ENCODE peak calls at places on chromosome 2, in four cellular contexts. I is esophagus squamous epithelium, L is AG04450, D is endodermal cell. V is an unnamed sample.

GRCh38 chr2:228355897-228356296 is 174.4 kb upstream of the SPHKAP start:
- DNase-seq in I (no peak), L (no peak), D (no peak), V (no peak)

GRCh38 chr2:232042911-232043564 is 81.5 kb downstream of the DIS3L2 start:
- DNase-seq in I (no peak), L (no peak), D (no peak), V (no peak)

GRCh38 chr2:197266477-197266876 is 44.1 kb downstream of the ANKRD44 start:
- DNase-seq in I (no peak), L (no peak), D (no peak), V (no peak)

GRCh38 chr2:108968619-108969018 is 20.4 kb downstream of the EDAR start:
- DNase-seq in I (no peak), L (no peak), D (no peak), V (no peak)

GRCh38 chr2:56313541-56313940 is 129.8 kb downstream of the CCDC85A start:
- DNase-seq in I (no peak), L (no peak), D (no peak), V (no peak)

GRCh38 chr2:48356701-48357322 is 173.1 kb upstream of the STON1 start:
- DNase-seq in I (no peak), L (peak; percentile 8), D (no peak), V (no peak)

GRCh38 chr2:109675666-109676345 is 61.6 kb downstream of the SOWAHC start:
- DNase-seq in I (no peak), L (no peak), D (no peak), V (no peak)

GRCh38 chr2:29082804-29083495 is 8.6 kb upstream of the PCARE start:
- DNase-seq in I (no peak), L (no peak), D (no peak), V (no peak)

GRCh38 chr2:144156736-144157645 is 362.9 kb downstream of the ZEB2 start:
- DNase-seq in I (no peak), L (no peak), D (no peak), V (no peak)

GRCh38 chr2:24022975-24023575 is 13.2 kb downstream of the MFSD2B start:
- DNase-seq in I (no peak), L (no peak), D (no peak), V (no peak)

GRCh38 chr2:133774675-133775005 is 206.4 kb upstream of the NCKAP5 start:
- DNase-seq in I (no peak), L (no peak), D (no peak), V (no peak)

GRCh38 chr2:133253793-133254192 is 314.5 kb downstream of the NCKAP5 start:
- DNase-seq in I (no peak), L (no peak), D (no peak), V (no peak)

GRCh38 chr2:147792966-147793617 is 51.7 kb upstream of the ACVR2A start:
- DNase-seq in I (no peak), L (no peak), D (no peak), V (no peak)

GRCh38 chr2:102618452-102619413 is 620 bp upstream of the SLC9A2 start:
- DNase-seq in I (no peak), L (no peak), D (peak; percentile 78), V (no peak)

GRCh38 chr2:20224716-20225293 is at the start of gene SDC1:
- DNase-seq in I (no peak), L (no peak), D (peak; percentile 90), V (no peak)

GRCh38 chr2:178280261-178280852 is 86.0 kb downstream of the OSBPL6 start:
- DNase-seq in I (no peak), L (no peak), D (no peak), V (no peak)

GRCh38 chr2:203650860-203651613 is 55.4 kb upstream of the CD28 start:
- DNase-seq in I (no peak), L (no peak), D (no peak), V (no peak)

GRCh38 chr2:72770879-72771461 is 54.9 kb downstream of the EXOC6B start:
- DNase-seq in I (no peak), L (peak; percentile 48), D (peak; percentile 74), V (peak; percentile 11)

GRCh38 chr2:12340164-12340563 is 376.6 kb upstream of the TRIB2 start:
- DNase-seq in I (no peak), L (peak; percentile 46), D (no peak), V (no peak)

GRCh38 chr2:1744151-1744445 is 217 bp downstream of the PXDN start:
- DNase-seq in I (no peak), L (no peak), D (peak; percentile 87), V (no peak)

GRCh38 chr2:239818086-239818485 is 207.1 kb downstream of the NDUFA10 start:
- DNase-seq in I (no peak), L (no peak), D (no peak), V (no peak)

GRCh38 chr2:206323486-206323885 is 49.0 kb downstream of the ZDBF2 start:
- DNase-seq in I (no peak), L (no peak), D (peak; percentile 70), V (no peak)

GRCh38 chr2:169081551-169081950 is 12.2 kb downstream of the DHRS9 start:
- DNase-seq in I (no peak), L (no peak), D (no peak), V (no peak)

GRCh38 chr2:229980440-229981184 is 58.3 kb downstream of the FBXO36 start:
- DNase-seq in I (no peak), L (peak; percentile 26), D (peak; percentile 81), V (no peak)

GRCh38 chr2:130316596-130316995 is 26.1 kb upstream of the IMP4 start:
- DNase-seq in I (no peak), L (no peak), D (no peak), V (no peak)

GRCh38 chr2:214504599-214505376 is 93.9 kb downstream of the VWC2L start:
- DNase-seq in I (no peak), L (no peak), D (no peak), V (no peak)

GRCh38 chr2:218536804-218537494 is 31.2 kb downstream of the USP37 start:
- DNase-seq in I (no peak), L (no peak), D (no peak), V (no peak)

GRCh38 chr2:48849770-48850169 is 94.2 kb upstream of the LHCGR start:
- DNase-seq in I (no peak), L (peak; percentile 58), D (no peak), V (no peak)

GRCh38 chr2:236163483-236164200 is 4.5 kb downstream of the GBX2 start:
- DNase-seq in I (no peak), L (no peak), D (peak; percentile 77), V (no peak)

GRCh38 chr2:54227798-54228197 is 28.2 kb downstream of the TSPYL6 start:
- DNase-seq in I (no peak), L (no peak), D (no peak), V (no peak)

GRCh38 chr2:171225302-171225980 is 64.7 kb upstream of the TLK1 start:
- DNase-seq in I (no peak), L (peak; percentile 79), D (no peak), V (no peak)

GRCh38 chr2:148989882-148990493 is 48.5 kb upstream of the LYPD6B start:
- DNase-seq in I (no peak), L (peak; percentile 44), D (peak; percentile 72), V (no peak)

GRCh38 chr2:70017962-70018361 is 56.5 kb upstream of the ASPRV1 start:
- DNase-seq in I (no peak), L (no peak), D (no peak), V (no peak)

DNA sequence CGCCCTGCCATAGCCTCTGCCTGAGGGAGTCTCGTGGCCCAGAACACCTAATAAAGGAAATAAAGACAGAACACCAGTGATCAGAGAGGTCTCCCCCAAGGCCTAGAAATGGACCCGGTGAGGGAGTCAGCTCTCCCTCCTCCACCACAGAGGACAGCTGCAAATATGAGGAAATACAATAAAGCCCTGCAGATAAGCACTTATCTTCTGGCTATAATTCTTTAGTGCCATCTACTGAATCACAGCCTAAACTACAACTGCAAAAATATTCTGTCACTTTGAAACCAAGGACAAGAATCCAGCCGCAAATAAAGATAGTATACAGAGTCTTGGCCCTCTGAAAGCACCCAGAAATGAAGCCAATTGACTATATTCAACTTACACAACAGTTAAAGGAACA is 42.4 kb upstream of the TACR1 start:
- DNase-seq in I (no peak), L (no peak), D (no peak), V (no peak)
- H3K9me3 ChIP-seq in I (no peaks in the 10 kb centered on the region), L (peaks cover 12% of the 10 kb centered on the region), D (peaks cover 14% of the 10 kb centered on the region), V (no peaks in the 10 kb centered on the region)

GRCh38 chr2:219724628-219725027 is 97.2 kb downstream of the SLC4A3 start:
- DNase-seq in I (no peak), L (peak; percentile 20), D (no peak), V (no peak)

GRCh38 chr2:219726916-219727315 is 99.5 kb downstream of the SLC4A3 start:
- DNase-seq in I (no peak), L (no peak), D (peak; percentile 74), V (no peak)

GRCh38 chr2:219722276-219722883 is 95.0 kb downstream of the SLC4A3 start:
- DNase-seq in I (no peak), L (no peak), D (no peak), V (no peak)

GRCh38 chr2:219720956-219721355 is 93.5 kb downstream of the SLC4A3 start:
- DNase-seq in I (no peak), L (no peak), D (no peak), V (no peak)

DNA sequence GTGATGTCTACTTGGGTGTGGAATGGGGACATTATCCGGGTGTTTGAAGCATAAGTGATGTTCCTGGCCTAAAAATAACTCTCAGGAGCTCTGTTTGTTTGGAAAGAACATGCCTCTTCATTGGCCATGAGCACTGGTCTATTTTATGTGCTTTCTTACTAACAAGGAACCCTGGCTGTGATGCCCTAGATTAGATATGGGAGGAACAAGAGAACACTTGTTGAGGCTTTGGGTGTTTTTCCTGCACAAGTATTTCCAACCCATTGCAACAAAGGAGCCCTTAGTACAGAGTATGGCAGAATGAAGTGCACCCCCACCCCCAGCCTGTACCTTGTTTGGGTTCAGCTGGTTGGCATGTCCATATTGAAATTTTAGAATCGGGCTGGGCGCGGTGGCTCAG is 95.9 kb downstream of the SLC4A3 start:
- DNase-seq in I (no peak), L (no peak), D (no peak), V (no peak)
- H3K9me3 ChIP-seq in I (no peaks in the 10 kb centered on the region), L (no peaks in the 10 kb centered on the region), D (no peaks in the 10 kb centered on the region), V (no peaks in the 10 kb centered on the region)

GRCh38 chr2:45013229-45014015 is 4.2 kb upstream of the SIX2 start:
- DNase-seq in I (no peak), L (no peak), D (peak; percentile 80), V (no peak)
- H3K9me3 ChIP-seq in I (no peaks in the 10 kb centered on the region), L (peaks cover 20% of the 10 kb centered on the region), D (no peaks in the 10 kb centered on the region), V (no peaks in the 10 kb centered on the region)

GRCh38 chr2:13536941-13537340 is 820.2 kb downstream of the TRIB2 start:
- DNase-seq in I (no peak), L (no peak), D (no peak), V (no peak)
- H3K9me3 ChIP-seq in I (no peaks in the 10 kb centered on the region), L (peaks cover 4% of the 10 kb centered on the region), D (peaks cover 54% of the 10 kb centered on the region), V (no peaks in the 10 kb centered on the region)

GRCh38 chr2:6846540-6846939 is 19.2 kb downstream of the CMPK2 start:
- DNase-seq in I (no peak), L (no peak), D (no peak), V (no peak)
- H3K9me3 ChIP-seq in I (peaks cover 68% of the 10 kb centered on the region), L (peaks cover 25% of the 10 kb centered on the region), D (peaks cover 41% of the 10 kb centered on the region), V (peaks cover 33% of the 10 kb centered on the region)

GRCh38 chr2:185012643-185013042 is 414.3 kb downstream of the ZNF804A start:
- DNase-seq in I (no peak), L (no peak), D (peak; percentile 49), V (no peak)

DNA sequence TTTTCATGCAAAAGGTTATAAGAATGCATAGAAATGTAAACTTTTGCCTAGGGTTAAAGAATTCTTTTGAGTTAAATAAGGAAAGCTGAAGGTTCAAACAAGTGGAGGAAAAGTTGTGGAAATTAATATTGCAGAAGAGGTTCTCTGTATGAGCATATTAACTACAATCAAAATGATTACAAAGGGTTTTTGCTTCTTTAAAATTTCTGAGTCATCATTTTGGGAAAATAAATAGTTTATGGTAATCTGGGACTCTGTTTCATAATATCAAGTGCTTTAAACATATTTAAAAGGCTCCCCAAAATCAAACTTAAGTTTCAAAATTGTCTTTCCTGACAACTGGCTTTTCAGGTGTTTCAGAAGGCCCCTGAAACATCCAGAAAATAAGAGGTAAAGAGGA is 415.7 kb downstream of the ZNF804A start:
- DNase-seq in I (no peak), L (no peak), D (no peak), V (no peak)
- H3K9me3 ChIP-seq in I (peaks cover 14% of the 10 kb centered on the region), L (peaks cover 15% of the 10 kb centered on the region), D (peaks cover 42% of the 10 kb centered on the region), V (no peaks in the 10 kb centered on the region)